ENCODE peak calls at places on chromosomes 2 and 18, in ten cellular contexts. F, H, A, X, L, O, V, U, W and Z are unnamed samples.

GRCh38 chr2:26072925-26073768 is 39.3 kb downstream of the RAB10 start:
- DNase-seq in F (no peak), H (no peak), A (no peak), X (no peak), L (peak), O (no peak), V (peak), U (no peak), W (no peak), Z (no peak)

GRCh38 chr2:147463881-147464520 is 380.8 kb upstream of the ACVR2A start:
- DNase-seq in F (peak), H (no peak), A (no peak), X (no peak), L (peak), O (peak), V (no peak), U (no peak), W (no peak), Z (no peak)

GRCh38 chr2:157443795-157444642 is at the start of gene CYTIP:
- DNase-seq in F (peak), H (no peak), A (peak), X (peak), L (no peak), O (no peak), V (no peak), U (peak), W (no peak), Z (no peak)

GRCh38 chr2:19488009-19488691 is 129.7 kb upstream of the OSR1 start:
- DNase-seq in F (no peak), H (no peak), A (no peak), X (no peak), L (peak), O (no peak), V (peak), U (peak), W (no peak), Z (no peak)

GRCh38 chr18:43234889-43235288 is 42.4 kb downstream of the SYT4 start:
- DNase-seq in F (no peak), H (no peak), A (no peak), X (no peak), L (no peak), O (no peak), V (no peak), U (no peak), W (no peak), Z (no peak)

GRCh38 chr2:1718339-1719220 is 25.7 kb downstream of the PXDN start:
- DNase-seq in F (no peak), H (peak), A (no peak), X (no peak), L (no peak), O (no peak), V (no peak), U (no peak), W (no peak), Z (peak)

GRCh38 chr2:62999905-63000304 is 50.7 kb upstream of the OTX1 start:
- DNase-seq in F (no peak), H (no peak), A (no peak), X (peak), L (no peak), O (no peak), V (peak), U (no peak), W (no peak), Z (no peak)

GRCh38 chr2:28639836-28640235 is 111.8 kb upstream of the PPP1CB start:
- DNase-seq in F (peak), H (no peak), A (no peak), X (no peak), L (peak), O (peak), V (no peak), U (no peak), W (no peak), Z (peak)

GRCh38 chr2:181457741-181458425 is 697 bp downstream of the ITGA4 start:
- DNase-seq in F (peak), H (peak), A (peak), X (peak), L (peak), O (peak), V (peak), U (peak), W (no peak), Z (peak)

GRCh38 chr2:215751200-215751910 is 262.0 kb downstream of the MREG start:
- DNase-seq in F (no peak), H (no peak), A (no peak), X (no peak), L (no peak), O (no peak), V (peak), U (no peak), W (no peak), Z (no peak)

GRCh38 chr2:241940329-241940728 is 70.8 kb downstream of the RTP5 start:
- DNase-seq in F (no peak), H (peak), A (no peak), X (no peak), L (peak), O (no peak), V (peak), U (peak), W (no peak), Z (no peak)

GRCh38 chr2:218607436-218608115 is at the start of gene PLCD4:
- DNase-seq in F (peak), H (no peak), A (no peak), X (peak), L (peak), O (no peak), V (peak), U (no peak), W (no peak), Z (peak)

GRCh38 chr2:186675380-186675779 is 18.5 kb upstream of the FAM171B start:
- DNase-seq in F (no peak), H (no peak), A (no peak), X (no peak), L (no peak), O (no peak), V (peak), U (no peak), W (no peak), Z (no peak)

GRCh38 chr2:157901325-157901724 is 25.2 kb upstream of the ACVR1 start:
- DNase-seq in F (no peak), H (no peak), A (no peak), X (no peak), L (peak), O (no peak), V (no peak), U (no peak), W (no peak), Z (no peak)

GRCh38 chr2:10720983-10721343 is 467 bp upstream of the ATP6V1C2 start:
- DNase-seq in F (no peak), H (no peak), A (no peak), X (no peak), L (no peak), O (no peak), V (no peak), U (no peak), W (no peak), Z (no peak)

GRCh38 chr2:29753676-29754444 is 167.5 kb downstream of the ALK start:
- DNase-seq in F (no peak), H (no peak), A (no peak), X (no peak), L (no peak), O (no peak), V (peak), U (no peak), W (no peak), Z (no peak)

GRCh38 chr2:176162911-176163654 is 6.0 kb downstream of the HOXD3 start:
- DNase-seq in F (no peak), H (peak), A (no peak), X (no peak), L (no peak), O (peak), V (no peak), U (no peak), W (no peak), Z (no peak)

GRCh38 chr2:48356701-48357322 is 173.1 kb upstream of the STON1 start:
- DNase-seq in F (no peak), H (no peak), A (no peak), X (no peak), L (no peak), O (no peak), V (peak), U (peak), W (no peak), Z (no peak)

GRCh38 chr2:135819211-135819610 is 17.8 kb downstream of the LCT start:
- DNase-seq in F (no peak), H (no peak), A (no peak), X (no peak), L (peak), O (no peak), V (peak), U (peak), W (no peak), Z (no peak)

GRCh38 chr2:60510713-60511112 is 42.7 kb downstream of the BCL11A start:
- DNase-seq in F (no peak), H (no peak), A (no peak), X (no peak), L (no peak), O (no peak), V (no peak), U (no peak), W (no peak), Z (no peak)

GRCh38 chr2:100381240-100381639 is 36.2 kb downstream of the CHST10 start:
- DNase-seq in F (peak), H (peak), A (peak), X (peak), L (peak), O (no peak), V (peak), U (peak), W (no peak), Z (peak)
- H3K4me3 ChIP-seq in F (no peak), H (no peak), A (no peak), X (no peak), L (no peak), O (no peak), V (no peak), U (no peak), W (no peak), Z (no peak)

GRCh38 chr2:188894979-188895378 is 79.2 kb upstream of the COL3A1 start:
- DNase-seq in F (no peak), H (no peak), A (no peak), X (no peak), L (no peak), O (no peak), V (no peak), U (no peak), W (no peak), Z (no peak)
- H3K4me3 ChIP-seq in F (no peak), H (no peak), A (no peak), X (no peak), L (no peak), O (no peak), V (no peak), U (no peak), W (no peak), Z (no peak)

GRCh38 chr2:12915792-12916191 is 199.1 kb downstream of the TRIB2 start:
- DNase-seq in F (no peak), H (no peak), A (no peak), X (no peak), L (no peak), O (no peak), V (peak), U (no peak), W (no peak), Z (no peak)
- H3K4me3 ChIP-seq in F (no peak), H (no peak), A (no peak), X (no peak), L (no peak), O (no peak), V (no peak), U (no peak), W (no peak), Z (no peak)

DNA sequence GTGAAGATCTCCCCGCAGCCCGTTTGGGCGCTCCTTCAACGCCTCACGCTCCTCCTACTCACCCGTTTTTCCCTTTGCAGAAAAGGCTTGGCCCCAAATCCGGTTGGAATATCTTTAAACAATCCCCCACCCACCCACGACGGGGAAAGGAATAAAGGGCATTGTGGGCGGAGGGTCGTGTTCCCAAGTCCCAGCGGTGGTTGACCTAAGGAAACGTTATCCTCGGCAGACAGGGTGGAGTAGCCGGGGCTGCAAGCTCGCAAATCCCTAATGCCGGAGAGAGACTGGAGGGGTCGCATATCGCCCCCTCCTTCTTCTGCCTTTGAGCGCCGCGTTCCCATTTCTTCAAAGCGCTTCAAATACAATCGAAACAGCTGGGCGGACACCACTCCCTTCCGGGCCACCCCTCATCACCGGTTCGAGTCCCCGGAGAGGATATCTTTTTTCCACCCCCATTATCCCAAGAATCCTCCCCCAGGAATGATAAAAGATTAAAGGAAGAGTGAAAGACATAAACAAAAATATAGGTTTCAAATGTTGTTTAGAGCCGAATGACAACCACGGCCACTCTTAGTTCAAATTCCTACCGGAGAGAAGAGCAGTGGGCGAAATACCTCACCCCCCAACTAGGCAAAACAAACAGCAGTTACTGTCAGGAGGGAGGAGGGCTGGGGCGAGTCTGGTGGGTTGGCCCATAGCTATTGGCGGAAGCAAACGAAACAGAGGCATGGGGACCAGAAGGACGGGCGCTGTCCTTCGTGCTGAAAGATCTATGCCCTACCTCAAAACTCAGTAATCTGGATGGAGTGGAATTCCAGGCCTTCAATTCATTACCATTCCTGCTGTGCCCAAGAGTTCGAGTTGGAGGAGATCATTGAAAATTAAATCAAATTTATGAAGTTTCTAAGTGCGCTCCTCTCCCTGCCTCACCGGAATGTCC is 2.8 kb upstream of the GAD1 start:
- DNase-seq in F (no peak), H (no peak), A (no peak), X (no peak), L (peak), O (no peak), V (peak), U (no peak), W (no peak), Z (no peak)
- H3K4me3 ChIP-seq in F (no peak), H (no peak), A (no peak), X (no peak), L (peak), O (no peak), V (no peak), U (no peak), W (no peak), Z (no peak)